ENCODE peak calls at places on chromosome 16, in nine cellular contexts. H, N, C, W, U, E, Z, F and J are unnamed samples.
A peak's percentile ranks its signal among the peaks of the same experiment; 100 is the strongest.

GRCh38 chr16:12255473-12255872 is 278.9 kb downstream of the SNX29 start:
- DNase-seq in C (no peak), Z (no peak), W (no peak), N (no peak), F (no peak), H (no peak), U (no peak), E (no peak), J (no peak)

GRCh38 chr16:49987381-49987780 is 37.6 kb upstream of the CNEP1R1 start:
- DNase-seq in Z (no peak), W (no peak), F (no peak), E (no peak), N (no peak), U (no peak), H (no peak), C (no peak), J (no peak)

GRCh38 chr16:7492122-7492521 is 159.5 kb downstream of the RBFOX1 start:
- DNase-seq in E (no peak), Z (no peak), H (no peak), F (no peak), W (no peak), N (no peak), U (no peak), C (no peak), J (no peak)

GRCh38 chr16:68732068-68732680 is 4.9 kb upstream of the CDH1 start:
- DNase-seq in W (peak; percentile 89), F (peak; percentile 80), E (no peak), C (no peak), N (peak; percentile 84), Z (no peak), H (no peak), U (no peak), J (no peak)

GRCh38 chr16:30760160-30760559 is 1.7 kb downstream of the CFAP119 start:
- DNase-seq in W (peak; percentile 36), U (no peak), C (no peak), H (no peak), Z (no peak), N (no peak), F (no peak), E (no peak), J (no peak)

GRCh38 chr16:88315543-88316105 is 67.1 kb upstream of the ZNF469 start:
- DNase-seq in W (no peak), Z (no peak), H (no peak), E (no peak), C (no peak), F (no peak), N (no peak), U (no peak), J (no peak)

GRCh38 chr16:396199-396598 is 800 bp upstream of the NME4 start:
- DNase-seq in H (no peak), C (no peak), U (no peak), W (no peak), Z (no peak), N (no peak), E (no peak), F (no peak), J (no peak)

GRCh38 chr16:30040221-30040620 is 9.2 kb upstream of the TLCD3B start:
- DNase-seq in N (no peak), F (no peak), H (no peak), E (no peak), C (no peak), Z (no peak), U (no peak), W (no peak), J (no peak)

GRCh38 chr16:2180962-2181923 is 15.2 kb downstream of the CASKIN1 start:
- DNase-seq in W (no peak), E (no peak), C (no peak), U (no peak), H (no peak), Z (no peak), N (no peak), F (no peak), J (no peak)

GRCh38 chr16:52785653-52786052 is 238.7 kb upstream of the TOX3 start:
- DNase-seq in H (no peak), W (no peak), F (no peak), C (no peak), N (no peak), U (no peak), Z (no peak), E (no peak), J (no peak)

DNA sequence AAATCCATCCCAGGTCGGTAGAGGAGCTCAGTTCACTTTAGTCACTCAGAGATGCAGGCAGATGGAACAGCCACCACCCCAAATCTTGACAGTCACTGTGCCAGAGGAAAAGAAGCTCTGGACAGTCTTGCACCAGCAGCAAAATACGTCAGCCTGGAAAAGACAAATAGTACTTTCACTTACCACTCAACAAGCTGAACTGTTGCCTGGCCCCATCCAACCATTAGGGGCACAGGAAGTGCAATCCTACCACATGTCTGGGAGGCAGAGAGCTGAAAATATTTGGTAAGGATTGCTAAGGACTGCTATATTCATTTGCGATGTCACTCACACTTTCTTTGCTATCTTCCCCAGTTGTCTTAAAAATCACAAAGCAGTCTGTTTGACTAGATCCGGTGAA is 239.2 kb upstream of the TOX3 start:
- DNase-seq in Z (no peak), C (no peak), U (no peak), W (no peak), H (no peak), N (no peak), E (no peak), F (no peak), J (no peak)
- H3K27ac ChIP-seq in Z (no peak overlapping the region), C (no peak overlapping the region), U (no peak overlapping the region), W (no peak overlapping the region), H (no peak overlapping the region), N (no peak overlapping the region), E (no peak overlapping the region), F (no peak overlapping the region), J (no peak overlapping the region)

GRCh38 chr16:77912617-77913016 is 109.7 kb upstream of the CLEC3A start:
- DNase-seq in H (no peak), Z (no peak), N (no peak), E (no peak), W (no peak), F (no peak), C (no peak), U (no peak), J (no peak)
- TF ChIP-seq CTCF in H (no peak), Z (no peak), N (no peak), E (no peak), W (no peak), F (no peak), C (no peak), U (no peak), J (no peak)

GRCh38 chr16:72384651-72385050 is 212.7 kb upstream of the PMFBP1 start:
- DNase-seq in N (no peak), F (no peak), H (no peak), U (no peak), Z (no peak), C (no peak), E (no peak), W (no peak), J (no peak)

DNA sequence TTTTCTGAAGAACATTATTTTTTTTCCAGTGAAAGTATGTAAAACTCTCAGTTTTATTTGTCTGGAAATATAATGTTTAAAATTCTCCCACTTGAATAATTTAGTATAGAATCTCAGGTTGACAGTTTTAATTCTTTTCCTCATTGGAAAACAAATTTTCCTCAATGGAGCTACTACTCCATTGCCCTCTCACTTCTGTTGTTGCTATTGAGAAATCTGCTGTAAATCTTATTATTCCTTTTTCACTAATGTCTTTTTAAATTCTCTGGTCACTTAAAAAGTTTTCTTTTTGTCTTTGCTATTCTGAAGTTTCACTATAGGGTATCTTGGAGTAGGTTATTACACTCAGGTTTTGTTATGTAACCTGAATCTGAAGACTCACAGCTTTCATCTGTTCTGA is 216.1 kb upstream of the PMFBP1 start:
- DNase-seq in W (no peak), F (no peak), C (no peak), N (no peak), E (no peak), Z (no peak), H (no peak), U (no peak), J (no peak)
- H3K9me3 ChIP-seq in W (no peaks in the 10 kb centered on the region), F (no peaks in the 10 kb centered on the region), C (no peaks in the 10 kb centered on the region), N (peaks cover 13% of the 10 kb centered on the region), E (no peaks in the 10 kb centered on the region), Z (no peaks in the 10 kb centered on the region), H (no peaks in the 10 kb centered on the region), U (no peaks in the 10 kb centered on the region), J (no peaks in the 10 kb centered on the region)

DNA sequence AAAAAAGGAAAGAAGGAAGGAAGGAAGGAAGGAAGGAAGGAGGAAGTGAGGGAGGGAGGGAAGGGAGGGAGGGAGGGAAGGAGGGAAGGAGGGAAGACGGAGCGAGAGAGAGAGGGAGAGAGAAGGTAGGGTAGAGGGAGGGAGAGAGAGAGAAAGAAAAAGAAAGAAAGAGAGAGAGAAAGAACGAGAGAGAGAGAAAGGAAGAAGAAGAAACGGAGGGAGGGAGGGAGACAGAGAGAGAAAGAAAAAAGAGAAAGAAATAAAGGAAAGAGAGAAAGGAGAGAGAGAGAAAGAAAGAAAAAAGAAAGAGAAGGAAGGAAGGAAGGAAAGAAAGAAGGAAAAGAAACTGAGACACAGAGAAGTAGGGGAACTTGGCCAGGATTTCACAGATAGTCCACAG is 8.4 kb upstream of the SLC6A2 start:
- DNase-seq in E (no peak), Z (no peak), F (no peak), N (no peak), C (no peak), U (no peak), H (no peak), W (no peak), J (no peak)
- H3K27ac ChIP-seq in E (no peak overlapping the region), Z (no peak overlapping the region), F (no peak overlapping the region), N (no peak overlapping the region), C (no peak overlapping the region), U (no peak overlapping the region), H (no peak overlapping the region), W (no peak overlapping the region), J (no peak overlapping the region)